ENCODE peak calls at places on chromosomes 16 and 17, in eight cellular contexts. One of them, this sample, is unnamed.

GRCh38 chr17:55433629-55434422 is 12.2 kb upstream of the MMD start:
- DNase-seq in fibroblast of lung: peak; percentile 87
- DNase-seq in A549: peak; percentile 91
- DNase-seq in SK-N-SH: no peak
- DNase-seq in GM12865: no peak
- DNase-seq in osteocyte: no peak
- DNase-seq in choroid plexus epithelial cell: peak; percentile 97
- DNase-seq in AG10803: peak; percentile 93
- DNase-seq in this sample: peak; percentile 99

GRCh38 chr16:66895999-66896398 is 15.7 kb downstream of the PDP2 start:
- DNase-seq in GM12865: no peak
- DNase-seq in AG10803: no peak
- DNase-seq in choroid plexus epithelial cell: no peak
- DNase-seq in SK-N-SH: no peak
- DNase-seq in A549: no peak
- DNase-seq in fibroblast of lung: no peak
- DNase-seq in osteocyte: no peak
- DNase-seq in this sample: no peak

GRCh38 chr16:14109077-14109775 is 38.1 kb downstream of the MRTFB start:
- DNase-seq in osteocyte: no peak
- DNase-seq in A549: no peak
- DNase-seq in fibroblast of lung: no peak
- DNase-seq in AG10803: no peak
- DNase-seq in SK-N-SH: no peak
- DNase-seq in choroid plexus epithelial cell: no peak
- DNase-seq in GM12865: no peak
- DNase-seq in this sample: no peak

GRCh38 chr16:27334874-27335273 is 21.1 kb downstream of the IL4R start:
- DNase-seq in fibroblast of lung: no peak
- DNase-seq in SK-N-SH: no peak
- DNase-seq in AG10803: no peak
- DNase-seq in GM12865: no peak
- DNase-seq in osteocyte: no peak
- DNase-seq in choroid plexus epithelial cell: peak; percentile 84
- DNase-seq in A549: no peak
- DNase-seq in this sample: no peak

GRCh38 chr16:49092704-49093103 is 188.9 kb downstream of the CBLN1 start:
- DNase-seq in GM12865: no peak
- DNase-seq in SK-N-SH: no peak
- DNase-seq in A549: no peak
- DNase-seq in osteocyte: peak; percentile 65
- DNase-seq in choroid plexus epithelial cell: no peak
- DNase-seq in fibroblast of lung: no peak
- DNase-seq in AG10803: no peak
- DNase-seq in this sample: no peak

GRCh38 chr16:50534556-50534955 is 13.6 kb upstream of the NKD1 start:
- DNase-seq in GM12865: no peak
- DNase-seq in fibroblast of lung: no peak
- DNase-seq in osteocyte: peak; percentile 62
- DNase-seq in choroid plexus epithelial cell: no peak
- DNase-seq in AG10803: no peak
- DNase-seq in SK-N-SH: no peak
- DNase-seq in A549: no peak
- DNase-seq in this sample: no peak

GRCh38 chr17:16954541-16954940 is 17.4 kb downstream of the TNFRSF13B start:
- DNase-seq in SK-N-SH: no peak
- DNase-seq in GM12865: no peak
- DNase-seq in A549: no peak
- DNase-seq in AG10803: no peak
- DNase-seq in fibroblast of lung: no peak
- DNase-seq in choroid plexus epithelial cell: no peak
- DNase-seq in osteocyte: peak; percentile 51
- DNase-seq in this sample: no peak

GRCh38 chr17:40330850-40331470 is 22.0 kb downstream of the RARA start:
- DNase-seq in AG10803: no peak
- DNase-seq in SK-N-SH: no peak
- DNase-seq in choroid plexus epithelial cell: no peak
- DNase-seq in osteocyte: no peak
- DNase-seq in GM12865: no peak
- DNase-seq in A549: no peak
- DNase-seq in fibroblast of lung: no peak
- DNase-seq in this sample: no peak

GRCh38 chr17:29663155-29663554 is 40.4 kb upstream of the CORO6 start:
- DNase-seq in fibroblast of lung: peak; percentile 55
- DNase-seq in osteocyte: no peak
- DNase-seq in A549: peak; percentile 56
- DNase-seq in SK-N-SH: no peak
- DNase-seq in AG10803: peak; percentile 65
- DNase-seq in GM12865: no peak
- DNase-seq in choroid plexus epithelial cell: peak; percentile 57
- DNase-seq in this sample: peak; percentile 71

GRCh38 chr16:68605746-68606145 is 39.4 kb upstream of the CDH3 start:
- DNase-seq in A549: no peak
- DNase-seq in AG10803: no peak
- DNase-seq in fibroblast of lung: peak; percentile 64
- DNase-seq in SK-N-SH: no peak
- DNase-seq in GM12865: no peak
- DNase-seq in choroid plexus epithelial cell: peak; percentile 31
- DNase-seq in osteocyte: no peak
- DNase-seq in this sample: no peak

GRCh38 chr16:53849585-53849984 is 145.6 kb downstream of the FTO start:
- DNase-seq in osteocyte: no peak
- DNase-seq in fibroblast of lung: no peak
- DNase-seq in GM12865: no peak
- DNase-seq in AG10803: no peak
- DNase-seq in choroid plexus epithelial cell: no peak
- DNase-seq in A549: no peak
- DNase-seq in SK-N-SH: no peak
- DNase-seq in this sample: no peak

GRCh38 chr17:66107731-66108130 is 84.2 kb downstream of the CEP112 start:
- DNase-seq in A549: no peak
- DNase-seq in fibroblast of lung: no peak
- DNase-seq in SK-N-SH: no peak
- DNase-seq in GM12865: no peak
- DNase-seq in osteocyte: no peak
- DNase-seq in choroid plexus epithelial cell: no peak
- DNase-seq in AG10803: no peak
- DNase-seq in this sample: no peak

GRCh38 chr17:50149425-50150353 is 788 bp downstream of the PPP1R9B start:
- DNase-seq in SK-N-SH: peak; percentile 84
- DNase-seq in A549: peak; percentile 76
- DNase-seq in osteocyte: no peak
- DNase-seq in GM12865: peak; percentile 78
- DNase-seq in choroid plexus epithelial cell: peak; percentile 57
- DNase-seq in fibroblast of lung: peak; percentile 67
- DNase-seq in AG10803: peak; percentile 60
- DNase-seq in this sample: peak; percentile 67

GRCh38 chr16:66361604-66362135 is 4.8 kb upstream of the CDH5 start:
- DNase-seq in osteocyte: no peak
- DNase-seq in AG10803: no peak
- DNase-seq in GM12865: no peak
- DNase-seq in SK-N-SH: no peak
- DNase-seq in A549: no peak
- DNase-seq in choroid plexus epithelial cell: no peak
- DNase-seq in fibroblast of lung: no peak
- DNase-seq in this sample: no peak

DNA sequence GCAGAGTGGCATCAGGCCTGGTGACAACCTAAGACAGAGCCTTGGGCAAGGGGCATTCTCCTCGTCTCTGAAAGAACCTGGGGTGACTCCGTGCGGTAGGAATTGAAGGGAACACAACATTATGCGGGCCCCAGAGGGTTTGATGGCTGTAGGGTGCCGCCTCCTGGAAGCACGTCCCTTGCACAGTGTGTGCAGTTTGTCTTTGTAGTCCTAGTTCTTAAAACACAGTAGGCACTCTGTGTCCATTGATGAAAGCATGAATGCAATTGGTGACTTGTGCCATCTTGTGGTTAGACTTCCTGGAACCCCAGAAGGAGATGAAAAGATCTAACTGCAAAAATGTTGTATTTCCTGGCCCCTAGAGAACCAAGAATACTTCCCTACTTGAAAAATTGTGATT is 279.8 kb downstream of the UTP18 start:
- DNase-seq in GM12865: no peak
- DNase-seq in SK-N-SH: no peak
- DNase-seq in AG10803: no peak
- DNase-seq in A549: peak; percentile 20
- DNase-seq in choroid plexus epithelial cell: no peak
- DNase-seq in fibroblast of lung: no peak
- DNase-seq in osteocyte: no peak
- DNase-seq in this sample: no peak
- TF ChIP-seq CTCF in GM12865: no peak
- TF ChIP-seq CTCF in SK-N-SH: no peak
- TF ChIP-seq CTCF in AG10803: no peak
- TF ChIP-seq CTCF in A549: no peak
- TF ChIP-seq CTCF in choroid plexus epithelial cell: no peak
- TF ChIP-seq CTCF in fibroblast of lung: no peak
- TF ChIP-seq CTCF in osteocyte: no peak
- TF ChIP-seq CTCF in this sample: no peak

DNA sequence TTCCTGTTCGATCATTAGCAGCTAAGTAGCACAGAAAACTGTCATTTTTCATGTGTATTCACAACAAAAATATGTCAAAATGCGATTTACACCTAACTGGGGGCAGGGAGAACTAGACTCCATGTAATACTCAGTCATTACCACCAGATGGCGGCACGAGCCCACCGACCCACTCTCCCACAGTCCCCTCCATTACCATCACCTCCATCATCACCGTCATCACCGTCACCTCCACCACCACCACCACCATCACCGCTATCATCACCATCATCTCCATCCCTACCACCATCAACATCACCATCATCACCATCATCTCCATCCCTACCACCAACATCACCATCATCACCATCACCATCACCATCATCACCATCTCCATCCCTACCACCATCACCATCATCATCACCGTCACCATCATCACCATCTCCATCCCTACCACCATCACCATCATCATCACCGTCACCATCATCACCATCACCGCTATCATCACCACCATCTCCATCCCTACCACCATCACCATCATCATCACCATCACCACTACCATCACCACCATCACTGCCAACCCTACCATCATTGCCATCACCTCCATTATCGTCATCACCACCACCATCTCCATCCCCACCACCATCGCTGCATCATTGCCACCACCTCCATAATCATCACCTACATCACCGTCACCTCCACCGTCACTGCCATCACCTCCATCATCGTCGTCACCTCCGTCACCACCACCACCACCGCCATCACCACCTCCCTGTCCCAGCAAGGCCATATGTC is 14.4 kb downstream of the NDUFAF8 start:
- DNase-seq in AG10803: peak; percentile 23
- DNase-seq in GM12865: peak; percentile 45
- DNase-seq in choroid plexus epithelial cell: peak; percentile 55
- DNase-seq in A549: peak; percentile 43
- DNase-seq in osteocyte: no peak
- DNase-seq in fibroblast of lung: peak; percentile 10
- DNase-seq in SK-N-SH: peak; percentile 92
- DNase-seq in this sample: peak; percentile 25
- TF ChIP-seq CTCF in AG10803: peak; percentile 73
- TF ChIP-seq CTCF in GM12865: peak; percentile 82
- TF ChIP-seq CTCF in choroid plexus epithelial cell: peak; percentile 83
- TF ChIP-seq CTCF in A549: peak; percentile 92
- TF ChIP-seq CTCF in osteocyte: peak; percentile 82
- TF ChIP-seq CTCF in fibroblast of lung: peak; percentile 64
- TF ChIP-seq CTCF in SK-N-SH: peak; percentile 92
- TF ChIP-seq CTCF in this sample: peak; percentile 62

GRCh38 chr16:54998834-54999233 is 68.2 kb downstream of the IRX5 start:
- DNase-seq in choroid plexus epithelial cell: no peak
- DNase-seq in AG10803: no peak
- DNase-seq in osteocyte: no peak
- DNase-seq in GM12865: no peak
- DNase-seq in fibroblast of lung: peak; percentile 17
- DNase-seq in SK-N-SH: no peak
- DNase-seq in A549: no peak
- DNase-seq in this sample: no peak

GRCh38 chr16:54991525-54991924 is 60.9 kb downstream of the IRX5 start:
- DNase-seq in A549: no peak
- DNase-seq in AG10803: no peak
- DNase-seq in osteocyte: no peak
- DNase-seq in choroid plexus epithelial cell: no peak
- DNase-seq in SK-N-SH: no peak
- DNase-seq in GM12865: no peak
- DNase-seq in fibroblast of lung: no peak
- DNase-seq in this sample: no peak

DNA sequence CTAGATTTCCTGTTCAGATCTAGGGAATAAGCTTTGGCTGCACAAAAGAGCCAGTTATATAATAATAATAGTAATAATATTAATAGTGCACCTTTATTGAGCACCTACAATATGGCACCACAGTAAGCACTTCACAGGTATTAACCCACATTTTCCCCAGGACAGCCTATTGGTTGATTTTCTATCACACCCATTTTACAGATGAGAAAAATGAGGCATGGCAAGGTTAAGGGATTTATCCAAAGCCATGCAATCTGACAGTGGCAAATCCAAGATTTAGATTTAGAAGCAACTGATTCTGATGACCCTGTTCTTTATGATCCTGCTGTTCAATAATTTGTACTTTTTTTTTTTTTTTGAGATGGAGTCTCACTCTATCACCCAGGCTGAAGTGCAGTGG is 62.8 kb downstream of the IRX5 start:
- DNase-seq in A549: no peak
- DNase-seq in AG10803: no peak
- DNase-seq in osteocyte: no peak
- DNase-seq in GM12865: no peak
- DNase-seq in fibroblast of lung: no peak
- DNase-seq in choroid plexus epithelial cell: no peak
- DNase-seq in SK-N-SH: no peak
- DNase-seq in this sample: no peak
- TF ChIP-seq CTCF in A549: no peak
- TF ChIP-seq CTCF in AG10803: no peak
- TF ChIP-seq CTCF in osteocyte: no peak
- TF ChIP-seq CTCF in GM12865: no peak
- TF ChIP-seq CTCF in fibroblast of lung: no peak
- TF ChIP-seq CTCF in choroid plexus epithelial cell: no peak
- TF ChIP-seq CTCF in SK-N-SH: no peak
- TF ChIP-seq CTCF in this sample: no peak

GRCh38 chr17:73934696-73935095 is 268.8 kb upstream of the RPL38 start:
- DNase-seq in choroid plexus epithelial cell: no peak
- DNase-seq in AG10803: no peak
- DNase-seq in fibroblast of lung: no peak
- DNase-seq in A549: no peak
- DNase-seq in SK-N-SH: no peak
- DNase-seq in GM12865: no peak
- DNase-seq in osteocyte: peak; percentile 34
- DNase-seq in this sample: no peak

GRCh38 chr17:73938706-73939105 is 264.8 kb upstream of the RPL38 start:
- DNase-seq in choroid plexus epithelial cell: no peak
- DNase-seq in osteocyte: peak; percentile 54
- DNase-seq in SK-N-SH: no peak
- DNase-seq in GM12865: no peak
- DNase-seq in A549: no peak
- DNase-seq in fibroblast of lung: no peak
- DNase-seq in AG10803: no peak
- DNase-seq in this sample: no peak

GRCh38 chr17:73939808-73940207 is 263.7 kb upstream of the RPL38 start:
- DNase-seq in GM12865: no peak
- DNase-seq in SK-N-SH: no peak
- DNase-seq in AG10803: no peak
- DNase-seq in osteocyte: peak; percentile 36
- DNase-seq in choroid plexus epithelial cell: no peak
- DNase-seq in fibroblast of lung: no peak
- DNase-seq in A549: no peak
- DNase-seq in this sample: no peak

GRCh38 chr17:73933871-73934270 is 269.6 kb upstream of the RPL38 start:
- DNase-seq in choroid plexus epithelial cell: no peak
- DNase-seq in AG10803: peak; percentile 15
- DNase-seq in fibroblast of lung: no peak
- DNase-seq in SK-N-SH: no peak
- DNase-seq in osteocyte: peak; percentile 17
- DNase-seq in A549: no peak
- DNase-seq in GM12865: no peak
- DNase-seq in this sample: no peak

GRCh38 chr17:73936908-73937627 is 266.4 kb upstream of the RPL38 start:
- DNase-seq in A549: no peak
- DNase-seq in osteocyte: peak; percentile 38
- DNase-seq in SK-N-SH: no peak
- DNase-seq in fibroblast of lung: no peak
- DNase-seq in GM12865: no peak
- DNase-seq in choroid plexus epithelial cell: no peak
- DNase-seq in AG10803: no peak
- DNase-seq in this sample: no peak
- TF ChIP-seq CTCF in A549: no peak
- TF ChIP-seq CTCF in osteocyte: no peak
- TF ChIP-seq CTCF in SK-N-SH: no peak
- TF ChIP-seq CTCF in fibroblast of lung: no peak
- TF ChIP-seq CTCF in GM12865: no peak
- TF ChIP-seq CTCF in choroid plexus epithelial cell: no peak
- TF ChIP-seq CTCF in AG10803: no peak
- TF ChIP-seq CTCF in this sample: no peak